ENCODE peak calls at places on chromosome 10, in five cellular contexts. One of them, this sample, is unnamed.

GRCh38 chr10:106557053-106557452 is 607.5 kb downstream of the SORCS1 start:
- DNase-seq in K562: no peak
- DNase-seq in HepG2: no peak
- DNase-seq in H1: no peak
- DNase-seq in GM12878: no peak
- DNase-seq in this sample: no peak

GRCh38 chr10:113656896-113657295 is 6.9 kb downstream of the NRAP start:
- DNase-seq in K562: no peak
- DNase-seq in HepG2: no peak
- DNase-seq in H1: no peak
- DNase-seq in GM12878: no peak
- DNase-seq in this sample: no peak

GRCh38 chr10:12081879-12082560 is 13.3 kb downstream of the DHTKD1 start:
- DNase-seq in GM12878: no peak
- DNase-seq in HepG2: no peak
- DNase-seq in H1: no peak
- DNase-seq in K562: no peak
- DNase-seq in this sample: no peak

GRCh38 chr10:68332259-68333057 is at the start of gene PBLD:
- DNase-seq in K562: peak
- DNase-seq in H1: peak
- DNase-seq in HepG2: peak
- DNase-seq in GM12878: no peak
- DNase-seq in this sample: peak

GRCh38 chr10:35470535-35470934 is 134.2 kb downstream of the CCNY start:
- DNase-seq in GM12878: no peak
- DNase-seq in K562: no peak
- DNase-seq in HepG2: no peak
- DNase-seq in H1: no peak
- DNase-seq in this sample: no peak

GRCh38 chr10:114337510-114338462 is 66.5 kb downstream of the AFAP1L2 start:
- DNase-seq in HepG2: no peak
- DNase-seq in H1: peak
- DNase-seq in GM12878: peak
- DNase-seq in K562: no peak
- DNase-seq in this sample: no peak

GRCh38 chr10:8225232-8225631 is 170.7 kb downstream of the GATA3 start:
- DNase-seq in K562: no peak
- DNase-seq in H1: no peak
- DNase-seq in HepG2: no peak
- DNase-seq in GM12878: no peak
- DNase-seq in this sample: no peak

GRCh38 chr10:131239926-131240325 is 71.6 kb downstream of the TCERG1L start:
- DNase-seq in K562: no peak
- DNase-seq in GM12878: no peak
- DNase-seq in HepG2: no peak
- DNase-seq in H1: no peak
- DNase-seq in this sample: no peak

GRCh38 chr10:127254276-127254675 is 57.9 kb upstream of the INSYN2A start:
- DNase-seq in K562: no peak
- DNase-seq in H1: no peak
- DNase-seq in HepG2: no peak
- DNase-seq in GM12878: no peak
- DNase-seq in this sample: no peak

GRCh38 chr10:117126034-117126433 is 12.0 kb downstream of the VAX1 start:
- DNase-seq in K562: no peak
- DNase-seq in HepG2: no peak
- DNase-seq in GM12878: no peak
- DNase-seq in H1: no peak
- DNase-seq in this sample: no peak

GRCh38 chr10:96448021-96448457 is 65.7 kb downstream of the TLL2 start:
- DNase-seq in H1: no peak
- DNase-seq in K562: no peak
- DNase-seq in HepG2: no peak
- DNase-seq in GM12878: peak
- DNase-seq in this sample: no peak

GRCh38 chr10:32308027-32308603 is 38.8 kb downstream of the EPC1 start:
- DNase-seq in GM12878: no peak
- DNase-seq in H1: no peak
- DNase-seq in K562: no peak
- DNase-seq in HepG2: no peak
- DNase-seq in this sample: no peak

GRCh38 chr10:90885176-90885575 is 13.4 kb downstream of the RPP30 start:
- DNase-seq in H1: no peak
- DNase-seq in GM12878: no peak
- DNase-seq in K562: no peak
- DNase-seq in HepG2: no peak
- DNase-seq in this sample: no peak

GRCh38 chr10:119651514-119652327 is 541 bp downstream of the BAG3 start:
- DNase-seq in K562: peak
- DNase-seq in H1: peak
- DNase-seq in GM12878: no peak
- DNase-seq in HepG2: no peak
- DNase-seq in this sample: no peak

GRCh38 chr10:96072673-96073072 is 29.3 kb downstream of the CCNJ start:
- DNase-seq in HepG2: no peak
- DNase-seq in H1: no peak
- DNase-seq in K562: peak
- DNase-seq in GM12878: no peak
- DNase-seq in this sample: peak

GRCh38 chr10:1047937-1048336 is 982 bp downstream of the IDI1 start:
- DNase-seq in GM12878: no peak
- DNase-seq in H1: no peak
- DNase-seq in HepG2: no peak
- DNase-seq in K562: no peak
- DNase-seq in this sample: no peak

GRCh38 chr10:48767752-48768450 is 83.2 kb downstream of the WDFY4 start:
- DNase-seq in K562: no peak
- DNase-seq in HepG2: no peak
- DNase-seq in H1: no peak
- DNase-seq in GM12878: no peak
- DNase-seq in this sample: no peak

GRCh38 chr10:132743925-132744490 is 41.9 kb downstream of the NKX6-2 start:
- DNase-seq in GM12878: no peak
- DNase-seq in K562: no peak
- DNase-seq in H1: no peak
- DNase-seq in HepG2: no peak
- DNase-seq in this sample: no peak

GRCh38 chr10:44010873-44011602 is 362.4 kb upstream of the ZNF32 start:
- DNase-seq in H1: no peak
- DNase-seq in K562: no peak
- DNase-seq in GM12878: peak
- DNase-seq in HepG2: no peak
- DNase-seq in this sample: no peak

GRCh38 chr10:121710207-121710606 is 112.0 kb upstream of the FGFR2 start:
- DNase-seq in GM12878: no peak
- DNase-seq in HepG2: no peak
- DNase-seq in K562: no peak
- DNase-seq in H1: no peak
- DNase-seq in this sample: no peak

GRCh38 chr10:132306951-132307751 is 599 bp downstream of the STK32C start:
- DNase-seq in H1: no peak
- DNase-seq in GM12878: no peak
- DNase-seq in HepG2: peak
- DNase-seq in K562: no peak
- DNase-seq in this sample: no peak

GRCh38 chr10:3776796-3777571 is 8.0 kb downstream of the KLF6 start:
- DNase-seq in HepG2: peak
- DNase-seq in GM12878: no peak
- DNase-seq in K562: no peak
- DNase-seq in H1: no peak
- DNase-seq in this sample: peak

GRCh38 chr10:96618648-96619047 is 31.8 kb upstream of the TM9SF3 start:
- DNase-seq in K562: no peak
- DNase-seq in HepG2: no peak
- DNase-seq in H1: no peak
- DNase-seq in GM12878: no peak
- DNase-seq in this sample: no peak

GRCh38 chr10:95660283-95660682 is 3.8 kb upstream of the ALDH18A1 start:
- DNase-seq in H1: no peak
- DNase-seq in HepG2: no peak
- DNase-seq in K562: no peak
- DNase-seq in GM12878: no peak
- DNase-seq in this sample: no peak

GRCh38 chr10:125116652-125117310 is 43.6 kb downstream of the CTBP2 start:
- DNase-seq in K562: no peak
- DNase-seq in HepG2: no peak
- DNase-seq in H1: no peak
- DNase-seq in GM12878: no peak
- DNase-seq in this sample: no peak

GRCh38 chr10:125116041-125116649 is 44.2 kb downstream of the CTBP2 start:
- DNase-seq in K562: no peak
- DNase-seq in GM12878: no peak
- DNase-seq in H1: no peak
- DNase-seq in HepG2: no peak
- DNase-seq in this sample: no peak

GRCh38 chr10:125115409-125115808 is 45.0 kb downstream of the CTBP2 start:
- DNase-seq in H1: no peak
- DNase-seq in HepG2: no peak
- DNase-seq in K562: no peak
- DNase-seq in GM12878: no peak
- DNase-seq in this sample: no peak

GRCh38 chr10:125113661-125114388 is 46.5 kb downstream of the CTBP2 start:
- DNase-seq in HepG2: no peak
- DNase-seq in GM12878: no peak
- DNase-seq in H1: no peak
- DNase-seq in K562: peak
- DNase-seq in this sample: no peak

DNA sequence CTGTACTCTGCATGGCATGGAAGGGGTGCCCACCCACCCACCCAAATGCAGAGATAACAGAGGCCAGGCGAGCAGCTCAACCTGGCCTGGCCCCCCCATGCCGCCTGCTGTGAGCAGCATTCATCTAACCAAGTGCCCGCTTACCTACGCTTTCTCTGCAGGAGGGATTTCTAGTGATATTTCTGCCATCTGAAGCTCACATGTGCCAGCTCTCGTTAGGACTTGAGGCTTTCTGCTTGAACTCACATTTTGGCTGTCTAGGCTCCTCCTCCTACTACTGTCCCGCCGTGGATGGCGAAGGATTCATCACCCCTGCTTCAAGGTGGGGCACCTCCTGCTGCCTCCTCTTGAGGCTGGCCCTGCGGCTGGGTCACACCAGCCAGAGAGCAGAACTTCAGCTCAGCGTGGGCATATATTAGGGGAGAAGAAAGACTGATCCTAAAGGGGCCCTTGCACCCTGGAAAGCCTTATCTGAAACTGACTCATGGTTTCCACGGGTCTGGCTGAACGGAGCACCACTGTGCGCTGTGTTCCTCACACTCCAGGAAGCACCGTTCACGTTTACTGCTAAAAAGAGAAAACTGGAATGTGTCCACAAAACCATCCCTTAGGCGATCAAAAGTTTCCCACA is 45.5 kb downstream of the CTBP2 start:
- DNase-seq in HepG2: no peak
- DNase-seq in H1: no peak
- DNase-seq in GM12878: no peak
- DNase-seq in K562: peak
- DNase-seq in this sample: no peak
- TF ChIP-seq CEBPB in HepG2: no peak
- TF ChIP-seq CEBPB in H1: no peak
- TF ChIP-seq CEBPB in GM12878: no peak
- TF ChIP-seq CEBPB in K562: no peak
- TF ChIP-seq CEBPB in this sample: no peak

GRCh38 chr10:63866075-63866746 is 345.0 kb downstream of the REEP3 start:
- DNase-seq in K562: peak
- DNase-seq in H1: peak
- DNase-seq in HepG2: peak
- DNase-seq in GM12878: peak
- DNase-seq in this sample: peak
- H3K4me3 ChIP-seq in K562: no peak
- H3K4me3 ChIP-seq in H1: peak
- H3K4me3 ChIP-seq in HepG2: no peak
- H3K4me3 ChIP-seq in GM12878: no peak
- H3K4me3 ChIP-seq in this sample: no peak

GRCh38 chr10:60572511-60573194 is 183.0 kb upstream of the ANK3 start:
- DNase-seq in GM12878: no peak
- DNase-seq in K562: no peak
- DNase-seq in H1: no peak
- DNase-seq in HepG2: peak
- DNase-seq in this sample: no peak
- TF ChIP-seq SIN3A in GM12878: no peak
- TF ChIP-seq SIN3A in K562: no peak
- TF ChIP-seq SIN3A in H1: no peak
- TF ChIP-seq SIN3A in HepG2: no peak
- TF ChIP-seq SIN3A in this sample: no peak

GRCh38 chr10:78462221-78462620 is 428.6 kb downstream of the RPS24 start:
- DNase-seq in H1: no peak
- DNase-seq in GM12878: no peak
- DNase-seq in K562: no peak
- DNase-seq in HepG2: no peak
- DNase-seq in this sample: no peak
- TF ChIP-seq CEBPB in H1: no peak
- TF ChIP-seq CEBPB in GM12878: no peak
- TF ChIP-seq CEBPB in K562: no peak
- TF ChIP-seq CEBPB in HepG2: no peak
- TF ChIP-seq CEBPB in this sample: no peak

GRCh38 chr10:22610595-22610994 is 103.8 kb downstream of the PIP4K2A start:
- DNase-seq in K562: no peak
- DNase-seq in HepG2: no peak
- DNase-seq in GM12878: no peak
- DNase-seq in H1: no peak
- DNase-seq in this sample: no peak
- H3K4me3 ChIP-seq in K562: no peak
- H3K4me3 ChIP-seq in HepG2: no peak
- H3K4me3 ChIP-seq in GM12878: no peak
- H3K4me3 ChIP-seq in H1: no peak
- H3K4me3 ChIP-seq in this sample: no peak

DNA sequence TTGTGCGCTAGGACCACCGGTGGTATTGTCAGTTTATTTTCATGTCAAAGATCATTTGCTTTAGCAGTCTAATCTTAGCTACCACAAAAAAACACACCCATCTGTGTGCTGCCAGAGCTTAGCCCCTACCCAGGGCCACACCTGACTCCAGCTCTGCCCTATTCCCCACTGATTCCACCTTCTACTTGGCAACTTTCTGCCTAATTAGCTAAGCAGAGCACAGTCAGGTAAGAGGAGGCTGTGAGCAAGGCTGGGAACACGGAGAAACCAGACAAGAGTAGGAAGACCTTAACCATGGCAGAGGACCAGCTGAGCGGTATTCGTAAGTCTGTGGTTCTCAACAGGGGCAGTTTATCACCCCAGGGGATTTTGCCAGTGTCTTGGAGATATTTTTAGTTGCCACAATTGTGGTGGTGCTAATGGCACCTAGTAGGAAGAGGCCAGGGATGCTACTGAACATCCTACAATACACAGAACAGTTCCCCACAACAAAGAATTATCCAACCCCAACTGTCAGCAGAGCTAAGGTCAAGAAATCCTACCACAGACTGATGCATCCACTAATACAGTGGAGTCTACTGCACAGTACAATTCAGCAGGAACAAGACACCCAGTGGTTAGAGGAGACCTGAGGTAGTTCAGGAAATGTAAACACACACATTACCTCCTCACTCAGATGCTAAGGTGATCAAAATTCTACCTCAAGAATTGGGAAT is 91.6 kb downstream of the ZFAND4 start:
- DNase-seq in HepG2: no peak
- DNase-seq in GM12878: peak
- DNase-seq in K562: no peak
- DNase-seq in H1: no peak
- DNase-seq in this sample: no peak
- TF ChIP-seq SIN3A in HepG2: no peak
- TF ChIP-seq SIN3A in GM12878: no peak
- TF ChIP-seq SIN3A in K562: no peak
- TF ChIP-seq SIN3A in H1: no peak
- TF ChIP-seq SIN3A in this sample: no peak

This sample was measured in HCT116.